ENCODE peak calls at places on chromosomes 5 and 9, in five cellular contexts. W, B, R, C and D are unnamed samples.

GRCh38 chr5:58149750-58150149 is 310.1 kb downstream of the PLK2 start:
- DNase-seq in W (no peak), B (no peak), R (no peak), C (no peak), D (no peak)

GRCh38 chr9:131395745-131396479 is 2.0 kb downstream of the PRRC2B start:
- DNase-seq in W (no peak), B (no peak), R (no peak), C (no peak), D (no peak)

GRCh38 chr9:107794259-107794658 is 304.7 kb upstream of the KLF4 start:
- DNase-seq in W (no peak), B (no peak), R (no peak), C (no peak), D (no peak)

GRCh38 chr9:31776471-31776870 is 608.0 kb upstream of the ACO1 start:
- DNase-seq in W (no peak), B (no peak), R (no peak), C (no peak), D (no peak)

GRCh38 chr9:133595910-133596309 is 13.3 kb downstream of the FAM163B start:
- DNase-seq in W (no peak), B (no peak), R (no peak), C (no peak), D (no peak)

GRCh38 chr5:1347571-1347970 is 2.7 kb upstream of the CLPTM1L start:
- DNase-seq in W (no peak), B (no peak), R (no peak), C (no peak), D (no peak)

GRCh38 chr5:1504244-1504595 is 19.5 kb downstream of the LPCAT1 start:
- DNase-seq in W (no peak), B (no peak), R (no peak), C (no peak), D (no peak)

GRCh38 chr5:124342586-124342985 is 403.9 kb downstream of the ZNF608 start:
- DNase-seq in W (no peak), B (no peak), R (no peak), C (no peak), D (no peak)

GRCh38 chr5:96718635-96719077 is 56.5 kb downstream of the CAST start:
- DNase-seq in W (no peak), B (no peak), R (peak; percentile 80), C (peak; percentile 50), D (peak; percentile 73)

GRCh38 chr5:132422720-132423442 is 53.4 kb downstream of the SLC22A5 start:
- DNase-seq in W (no peak), B (peak; percentile 56), R (no peak), C (peak; percentile 87), D (peak; percentile 91)

GRCh38 chr5:19767987-19768386 is 220.0 kb downstream of the CDH18 start:
- DNase-seq in W (no peak), B (no peak), R (no peak), C (no peak), D (no peak)

GRCh38 chr5:35830587-35830986 is 26.1 kb upstream of the IL7R start:
- DNase-seq in W (no peak), B (no peak), R (no peak), C (no peak), D (peak; percentile 34)

GRCh38 chr9:130498298-130498917 is 53.6 kb downstream of the ASS1 start:
- DNase-seq in W (no peak), B (no peak), R (no peak), C (no peak), D (no peak)

GRCh38 chr5:60843693-60844428 is at the start of gene ELOVL7:
- DNase-seq in W (peak; percentile 66), B (peak; percentile 11), R (peak; percentile 92), C (no peak), D (no peak)

GRCh38 chr5:75405296-75405695 is 68.3 kb downstream of the HMGCR start:
- DNase-seq in W (peak; percentile 40), B (peak; percentile 23), R (no peak), C (no peak), D (no peak)

GRCh38 chr5:159337291-159337974 is 7.1 kb upstream of the IL12B start:
- DNase-seq in W (no peak), B (peak; percentile 73), R (no peak), C (no peak), D (no peak)

GRCh38 chr9:115855458-115856133 is 298.0 kb upstream of the PAPPA start:
- DNase-seq in W (no peak), B (peak; percentile 4), R (no peak), C (no peak), D (no peak)

GRCh38 chr9:133855802-133856592 is 117.8 kb upstream of the SARDH start:
- DNase-seq in W (no peak), B (peak; percentile 87), R (peak; percentile 74), C (peak; percentile 46), D (peak; percentile 34)

GRCh38 chr5:1402611-1403255 is 42.5 kb downstream of the SLC6A3 start:
- DNase-seq in W (no peak), B (no peak), R (peak; percentile 59), C (no peak), D (peak; percentile 36)

GRCh38 chr5:151427258-151427657 is 20.1 kb upstream of the SLC36A1 start:
- DNase-seq in W (no peak), B (no peak), R (no peak), C (no peak), D (peak; percentile 22)

GRCh38 chr5:169064093-169064492 is 236.8 kb downstream of the SLIT3 start:
- DNase-seq in W (no peak), B (no peak), R (no peak), C (no peak), D (no peak)

GRCh38 chr9:100468041-100468440 is 4.9 kb upstream of the TMEFF1 start:
- DNase-seq in W (no peak), B (no peak), R (no peak), C (no peak), D (no peak)

GRCh38 chr5:31172881-31173280 is 20.6 kb upstream of the CDH6 start:
- DNase-seq in W (no peak), B (no peak), R (no peak), C (no peak), D (no peak)

GRCh38 chr5:61332369-61332745 is 299 bp downstream of the ZSWIM6 start:
- DNase-seq in W (no peak), B (no peak), R (peak; percentile 78), C (peak; percentile 17), D (peak; percentile 70)

DNA sequence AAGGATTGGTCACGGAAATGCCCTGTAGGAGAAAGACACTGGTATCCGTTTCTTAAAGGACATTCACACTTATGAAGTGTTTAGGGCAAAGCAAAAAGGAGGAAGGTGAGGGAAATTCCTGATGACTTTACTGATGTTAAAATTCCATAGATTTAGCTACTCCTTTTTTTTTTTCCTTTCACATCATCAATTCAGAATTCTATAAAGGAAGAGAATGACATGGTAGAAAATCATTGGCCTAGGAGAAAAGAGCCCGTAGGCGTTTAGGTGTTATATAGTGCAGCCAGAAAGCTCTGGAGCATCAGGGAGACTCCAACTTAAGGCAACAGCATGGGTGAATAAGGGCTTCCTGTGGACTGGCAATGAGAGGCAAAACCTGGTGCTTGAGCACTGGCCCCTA is at the start of gene TSLP:
- DNase-seq in W (no peak), B (no peak), R (no peak), C (no peak), D (no peak)
- H3K4me3 ChIP-seq in W (peak within 1 kb of the TSS; percentile 55), B (no peak within 1 kb of the TSS), R (no peak within 1 kb of the TSS), C (peak within 1 kb of the TSS; percentile 52), D (no peak within 1 kb of the TSS)

GRCh38 chr5:72412283-72413055 is 92.3 kb downstream of the PTCD2 start:
- DNase-seq in W (no peak), B (peak; percentile 65), R (no peak), C (no peak), D (no peak)
- TF ChIP-seq CTCF in W (no peak), B (peak; percentile 51), R (no peak), C (no peak), D (no peak)

GRCh38 chr5:180352116-180352975 is 790 bp downstream of the GFPT2 start:
- DNase-seq in W (no peak), B (no peak), R (no peak), C (no peak), D (no peak)

GRCh38 chr5:180352976-180353225 is 235 bp downstream of the GFPT2 start:
- DNase-seq in W (no peak), B (no peak), R (no peak), C (no peak), D (no peak)

GRCh38 chr5:180349391-180349790 is 3.7 kb downstream of the GFPT2 start:
- DNase-seq in W (no peak), B (no peak), R (no peak), C (no peak), D (no peak)

GRCh38 chr5:180350296-180350695 is 2.8 kb downstream of the GFPT2 start:
- DNase-seq in W (no peak), B (no peak), R (no peak), C (no peak), D (no peak)

DNA sequence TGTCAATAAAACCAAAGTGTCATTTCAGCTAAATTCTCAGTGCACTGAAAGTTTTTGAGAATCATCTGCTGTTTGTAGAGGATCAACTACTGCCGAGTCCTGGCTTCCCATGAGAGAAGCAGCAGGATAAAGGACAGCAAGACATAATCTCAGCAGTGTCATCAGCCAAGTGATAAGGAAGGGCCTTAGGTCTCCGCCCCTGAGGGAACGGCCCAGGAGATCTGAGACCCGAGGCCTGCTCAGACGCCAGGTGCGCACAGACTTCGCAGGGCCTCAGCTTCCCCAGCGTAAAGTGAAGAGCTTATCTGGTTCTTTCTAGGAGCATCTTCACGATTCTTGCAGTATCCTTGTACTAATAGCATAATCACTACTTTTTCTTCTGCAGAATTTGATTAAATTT is 2.4 kb downstream of the GFPT2 start:
- DNase-seq in W (no peak), B (no peak), R (no peak), C (no peak), D (no peak)
- H3K4me3 ChIP-seq in W (no peak overlapping the region), B (no peak overlapping the region), R (no peak overlapping the region), C (no peak overlapping the region), D (no peak overlapping the region)

GRCh38 chr5:139709587-139710369 is 61.6 kb downstream of the CXXC5 start:
- DNase-seq in W (no peak), B (no peak), R (no peak), C (no peak), D (peak; percentile 62)

GRCh38 chr5:139710370-139711066 is 62.4 kb downstream of the CXXC5 start:
- DNase-seq in W (no peak), B (peak; percentile 39), R (peak; percentile 73), C (no peak), D (peak; percentile 63)

GRCh38 chr5:139708434-139708849 is 60.3 kb downstream of the CXXC5 start:
- DNase-seq in W (no peak), B (no peak), R (no peak), C (no peak), D (no peak)

GRCh38 chr5:139707445-139708003 is 59.4 kb downstream of the CXXC5 start:
- DNase-seq in W (no peak), B (no peak), R (no peak), C (no peak), D (no peak)

DNA sequence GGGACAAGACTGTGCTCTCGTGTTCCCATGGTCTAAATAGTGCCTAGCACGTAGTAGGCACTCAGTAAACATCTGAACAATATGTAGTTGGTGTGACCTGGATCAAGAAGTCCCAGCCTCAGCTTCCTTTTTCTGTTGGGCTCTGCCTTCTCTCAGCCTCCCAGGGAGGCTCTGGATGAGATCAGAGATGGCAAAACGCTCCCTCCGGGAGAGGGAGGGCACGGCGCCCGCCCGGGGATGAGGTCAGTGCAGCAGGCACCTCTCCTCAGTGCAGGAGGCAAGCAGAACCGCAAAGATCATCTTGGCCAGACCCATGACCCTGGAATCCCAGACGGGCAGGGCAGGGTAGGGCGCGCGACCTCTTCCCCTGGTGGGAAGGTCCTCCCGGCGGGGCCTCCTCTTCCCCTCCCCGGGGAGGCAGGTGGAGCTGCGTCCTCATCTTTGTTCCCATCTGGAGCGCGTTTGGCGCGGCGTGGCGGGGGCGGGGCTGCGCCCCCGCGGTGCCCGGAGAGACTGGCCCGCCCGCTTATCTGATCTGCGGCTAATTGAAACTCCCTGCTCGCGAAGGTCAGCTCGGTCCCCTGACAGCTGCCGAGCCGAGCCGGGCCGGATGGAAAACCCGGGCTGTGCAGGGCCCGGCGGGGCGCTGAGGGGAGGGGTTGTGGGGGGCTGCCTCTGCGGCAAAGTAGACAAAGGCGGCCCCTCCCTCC is 60.9 kb downstream of the CXXC5 start:
- DNase-seq in W (no peak), B (peak; percentile 28), R (peak; percentile 71), C (no peak), D (no peak)
- TF ChIP-seq CTCF in W (no peak), B (no peak), R (no peak), C (no peak), D (no peak)